ENCODE peak calls at places on chromosomes 2 and 18, in six cellular contexts. R, V, A, G, H and L are unnamed samples. For H3K4me1 and H3K27me3, the result is how much of the 10 kb centered on the place peaks cover.

GRCh38 chr2:100606740-100607343 is 44.0 kb downstream of the PDCL3 start:
- DNase-seq in G (no peak), H (no peak), A (peak), V (no peak), R (peak), L (no peak)

GRCh38 chr2:196987654-196988364 is 61.3 kb upstream of the PGAP1 start:
- DNase-seq in H (peak), V (no peak), A (no peak), G (no peak), R (peak), L (no peak)

GRCh38 chr2:15984367-15985255 is 44.3 kb downstream of the MYCN start:
- DNase-seq in V (no peak), R (no peak), G (no peak), H (no peak), A (no peak), L (no peak)

GRCh38 chr18:77876319-77876865 is 626.7 kb downstream of the GALR1 start:
- DNase-seq in R (no peak), H (no peak), G (no peak), A (no peak), V (no peak), L (no peak)

GRCh38 chr18:77127769-77128671 is 4.6 kb downstream of the MBP start:
- DNase-seq in R (peak), A (peak), G (peak), H (peak), V (no peak), L (peak)

GRCh38 chr2:100208375-100208774 is 66.0 kb upstream of the AFF3 start:
- DNase-seq in G (no peak), V (no peak), A (no peak), R (no peak), H (no peak), L (no peak)

GRCh38 chr2:177763532-177764265 is 308.9 kb downstream of the PDE11A start:
- DNase-seq in H (peak), A (peak), R (peak), G (peak), V (peak), L (peak)

GRCh38 chr18:47118986-47119385 is 31.3 kb downstream of the HDHD2 start:
- DNase-seq in R (no peak), V (no peak), H (no peak), G (no peak), A (no peak), L (no peak)

GRCh38 chr2:8193686-8194615 is 487.9 kb upstream of the ID2 start:
- DNase-seq in A (no peak), H (no peak), R (no peak), V (no peak), G (no peak), L (no peak)

GRCh38 chr2:59182249-59182648 is 941.1 kb upstream of the FANCL start:
- DNase-seq in V (no peak), G (no peak), A (no peak), H (no peak), R (peak), L (no peak)

GRCh38 chr2:234469972-234470371 is 26.9 kb downstream of the ARL4C start:
- DNase-seq in R (no peak), A (no peak), H (no peak), G (no peak), V (no peak), L (no peak)

GRCh38 chr2:70596293-70596692 is 42.7 kb upstream of the TGFA start:
- DNase-seq in G (no peak), V (no peak), A (no peak), R (no peak), H (no peak), L (no peak)

GRCh38 chr2:46999084-46999483 is 83.5 kb upstream of the MCFD2 start:
- DNase-seq in H (no peak), V (no peak), R (no peak), G (no peak), A (no peak), L (no peak)

GRCh38 chr2:200735061-200735460 is 76.6 kb upstream of the BZW1 start:
- DNase-seq in H (no peak), V (no peak), G (no peak), R (no peak), A (no peak), L (no peak)

GRCh38 chr18:70422061-70422965 is 133.5 kb downstream of the SOCS6 start:
- DNase-seq in H (peak), V (peak), A (peak), G (peak), R (peak), L (peak)

GRCh38 chr2:8543412-8544167 is 138.3 kb upstream of the ID2 start:
- DNase-seq in G (no peak), A (peak), R (peak), H (peak), V (no peak), L (peak)

GRCh38 chr2:112622528-112622849 is 23.2 kb upstream of the SLC20A1 start:
- DNase-seq in H (no peak), A (no peak), G (no peak), V (no peak), R (no peak), L (no peak)

GRCh38 chr18:75244336-75244735 is 33.7 kb downstream of the TSHZ1 start:
- DNase-seq in G (no peak), H (no peak), V (no peak), A (no peak), R (peak), L (no peak)

GRCh38 chr2:35963344-35963743 is 392.2 kb upstream of the CRIM1 start:
- DNase-seq in G (no peak), R (no peak), V (no peak), H (no peak), A (no peak), L (no peak)

GRCh38 chr2:15808221-15808574 is 132.2 kb upstream of the MYCN start:
- DNase-seq in R (no peak), H (no peak), G (no peak), A (no peak), V (no peak), L (no peak)

GRCh38 chr2:178553047-178553446 is 72.8 kb downstream of the PLEKHA3 start:
- DNase-seq in A (no peak), R (no peak), V (no peak), G (no peak), H (no peak), L (no peak)

GRCh38 chr2:44268259-44268649 is 7.0 kb upstream of the SLC3A1 start:
- DNase-seq in A (no peak), G (no peak), V (no peak), H (no peak), R (no peak), L (no peak)
- H3K27ac ChIP-seq in A (no peak), G (peak), V (no peak), H (peak), R (peak), L (no peak)

GRCh38 chr2:219246559-219246958 is 1.3 kb downstream of the STK16 start:
- DNase-seq in V (no peak), A (no peak), G (no peak), R (no peak), H (no peak), L (no peak)
- H3K4me1 ChIP-seq in V (under half), A (under half), G (under half), R (half or more), H (under half), L (under half)

DNA sequence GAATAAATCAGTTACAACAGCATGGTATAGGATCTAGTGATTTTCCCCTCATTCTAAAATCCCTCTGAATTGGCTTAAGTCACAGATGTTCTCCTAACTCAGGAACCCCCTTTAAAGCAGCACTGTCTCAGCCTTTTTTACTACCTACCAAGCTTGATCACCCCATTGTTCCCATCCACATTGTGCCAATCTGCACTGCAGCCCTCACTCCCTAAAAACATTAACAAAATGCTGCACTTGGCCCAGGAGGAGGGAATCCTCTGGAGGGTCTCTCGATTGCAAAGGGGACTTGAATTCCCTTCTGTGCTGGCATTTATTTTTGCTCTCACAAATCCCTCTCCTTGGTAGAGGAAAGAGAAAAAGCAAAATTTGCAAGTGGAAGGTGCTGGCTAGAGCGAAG is 223.0 kb downstream of the PID1 start:
- DNase-seq in G (no peak), V (no peak), H (no peak), R (no peak), A (no peak), L (no peak)
- H3K27me3 ChIP-seq in G (under half), V (under half), H (under half), R (under half), A (under half), L (under half)

GRCh38 chr2:105373895-105374401 is 24.9 kb downstream of the FHL2 start:
- DNase-seq in A (no peak), H (no peak), G (no peak), R (no peak), V (no peak), L (no peak)
- H3K27ac ChIP-seq in A (peak), H (peak), G (peak), R (peak), V (peak), L (no peak)

GRCh38 chr18:23269931-23270330 is 134.6 kb downstream of the CABLES1 start:
- DNase-seq in H (no peak), A (no peak), V (no peak), G (no peak), R (no peak), L (no peak)

GRCh38 chr18:23270999-23271680 is 135.9 kb downstream of the CABLES1 start:
- DNase-seq in G (no peak), H (no peak), A (no peak), V (no peak), R (no peak), L (no peak)

GRCh38 chr18:23274638-23275482 is 139.6 kb downstream of the CABLES1 start:
- DNase-seq in R (no peak), A (no peak), H (peak), V (no peak), G (no peak), L (no peak)

GRCh38 chr18:23273443-23273966 is 138.2 kb downstream of the CABLES1 start:
- DNase-seq in H (no peak), A (no peak), R (no peak), G (no peak), V (no peak), L (no peak)

DNA sequence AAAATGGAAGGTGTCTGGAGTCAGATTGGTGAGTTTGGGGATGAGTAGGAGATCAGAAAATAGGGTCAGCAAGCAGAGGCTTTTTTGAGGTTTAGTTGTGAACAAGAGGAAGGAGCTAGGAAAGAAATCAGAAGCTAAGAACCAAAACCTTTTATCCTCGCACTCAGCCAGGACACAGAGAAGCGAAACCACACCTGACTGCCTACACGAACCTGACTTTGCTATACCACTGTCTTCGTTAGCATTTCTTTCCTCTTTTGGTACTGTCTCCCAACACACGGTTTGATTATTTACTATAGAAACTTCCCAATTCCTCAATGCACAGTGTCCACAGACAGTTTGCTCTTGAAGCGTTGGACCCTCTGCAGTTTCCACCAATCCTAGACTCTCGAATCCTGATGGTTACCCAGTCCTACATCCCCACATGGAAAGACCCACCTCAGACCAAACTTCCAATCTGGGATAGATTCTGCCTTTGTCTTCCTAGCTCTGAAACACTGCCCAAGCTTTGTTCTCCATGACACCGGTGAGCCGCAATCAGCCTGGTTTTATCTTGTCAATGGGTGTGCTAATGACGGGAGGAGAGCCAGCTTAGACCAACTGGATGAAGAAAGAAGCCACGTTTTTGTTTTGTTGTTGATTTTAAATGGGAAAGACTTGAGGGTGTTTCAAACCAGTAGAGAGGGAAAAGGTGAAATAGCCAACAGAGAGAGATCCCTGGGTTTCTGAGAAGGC is 137.4 kb downstream of the CABLES1 start:
- DNase-seq in H (no peak), A (no peak), V (no peak), G (no peak), R (no peak), L (no peak)
- H3K4me1 ChIP-seq in H (under half), A (under half), V (under half), G (under half), R (under half), L (under half)

DNA sequence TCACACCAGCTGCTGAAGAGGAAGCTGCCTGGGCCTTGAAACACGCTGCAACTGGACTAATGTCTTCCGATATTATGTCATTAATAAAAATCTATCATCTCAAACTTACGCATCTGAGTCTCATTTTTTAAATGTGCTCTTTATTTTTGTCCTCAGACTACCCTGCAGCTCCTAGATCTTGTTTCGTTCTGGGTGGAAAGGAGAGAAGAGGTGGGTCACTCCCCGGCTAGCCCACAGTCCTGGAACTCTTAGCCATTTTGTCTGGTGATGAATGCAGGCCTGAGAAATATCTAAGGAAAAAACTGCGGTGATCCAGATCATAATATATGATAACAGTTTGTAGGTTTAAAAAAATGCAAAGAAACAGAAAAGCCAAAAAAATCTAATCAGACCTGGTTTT is 73.3 kb downstream of the TXNL1 start:
- DNase-seq in R (no peak), A (no peak), H (no peak), G (no peak), V (no peak), L (no peak)
- H3K27me3 ChIP-seq in R (under half), A (under half), H (under half), G (under half), V (under half), L (under half)

GRCh38 chr18:7230646-7231349 is at the start of gene LRRC30:
- DNase-seq in R (no peak), G (no peak), H (no peak), V (no peak), A (no peak), L (no peak)

GRCh38 chr18:7236899-7237298 is 6.0 kb downstream of the LRRC30 start:
- DNase-seq in R (no peak), G (no peak), H (no peak), V (no peak), A (no peak), L (no peak)

GRCh38 chr18:7234061-7234460 is 3.2 kb downstream of the LRRC30 start:
- DNase-seq in H (no peak), V (no peak), R (no peak), A (no peak), G (no peak), L (no peak)

GRCh38 chr18:7232218-7232617 is 1.3 kb downstream of the LRRC30 start:
- DNase-seq in H (no peak), V (no peak), G (no peak), A (no peak), R (no peak), L (no peak)

DNA sequence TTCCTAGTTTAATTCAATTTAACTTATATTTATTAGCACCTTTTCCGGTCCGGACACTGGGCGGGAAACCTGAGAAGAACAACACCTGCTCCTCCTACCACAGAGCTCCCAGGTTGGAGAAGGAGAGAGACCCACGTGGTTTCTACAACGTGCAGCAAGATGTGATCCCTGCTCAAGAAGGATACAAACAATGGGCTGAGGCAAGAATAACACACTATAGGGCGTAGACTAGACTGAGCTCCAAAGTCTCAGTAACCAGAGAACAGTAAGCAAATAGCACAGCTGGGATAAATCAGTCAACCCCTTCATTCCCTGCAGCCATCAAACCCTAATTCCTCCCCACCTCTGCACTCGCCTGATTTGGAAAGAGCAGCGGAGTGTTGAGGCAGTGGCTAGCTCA is 2.5 kb downstream of the LRRC30 start:
- DNase-seq in G (no peak), V (no peak), H (no peak), A (no peak), R (no peak), L (no peak)
- H3K27ac ChIP-seq in G (no peak), V (no peak), H (no peak), A (no peak), R (no peak), L (no peak)

DNA sequence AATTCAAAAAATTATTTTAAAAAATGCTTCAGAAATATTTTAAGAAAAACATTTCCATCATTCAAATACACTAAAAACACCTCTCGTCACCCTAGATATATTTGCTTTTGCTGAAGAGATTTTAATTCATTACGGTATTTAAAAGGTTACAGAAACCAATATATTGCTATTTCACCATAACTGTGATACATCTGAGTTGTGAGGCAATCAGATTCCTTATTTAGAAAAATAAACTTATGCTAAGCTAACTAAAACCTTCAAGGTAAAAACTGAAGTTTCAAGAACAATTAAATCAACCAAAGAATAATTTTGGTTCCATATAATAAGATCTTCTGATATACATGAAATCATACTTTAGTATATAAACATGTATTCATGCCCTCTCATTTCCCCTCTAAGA is 32.8 kb downstream of the PELI1 start:
- DNase-seq in V (no peak), H (no peak), R (no peak), G (no peak), A (no peak), L (no peak)
- H3K4me1 ChIP-seq in V (under half), H (under half), R (half or more), G (under half), A (under half), L (under half)

GRCh38 chr2:121038031-121038430 is 247.0 kb downstream of the TFCP2L1 start:
- DNase-seq in G (no peak), H (no peak), V (no peak), R (no peak), A (no peak), L (no peak)
- H3K27me3 ChIP-seq in G (under half), H (under half), V (under half), R (under half), A (under half), L (under half)

GRCh38 chr2:221710744-221711143 is 138.6 kb upstream of the EPHA4 start:
- DNase-seq in G (no peak), H (no peak), R (no peak), V (no peak), A (no peak), L (no peak)
- H3K27ac ChIP-seq in G (no peak), H (no peak), R (no peak), V (no peak), A (no peak), L (no peak)